ENCODE peak calls at places on chromosomes 3 and 15, in six cellular contexts. S, N, M, U, H and K are unnamed samples.

GRCh38 chr3:159263750-159264561 is 462.1 kb downstream of the MFSD1 start:
- DNase-seq in U (no peak), S (peak; percentile 42), N (peak; percentile 28), H (no peak), M (no peak), K (no peak)

GRCh38 chr15:84889313-84889990 is 5.0 kb downstream of the SLC28A1 start:
- DNase-seq in S (no peak), M (no peak), H (no peak), N (no peak), U (no peak), K (no peak)

GRCh38 chr3:13451301-13451673 is 28.8 kb upstream of the HDAC11 start:
- DNase-seq in N (no peak), U (no peak), M (no peak), H (no peak), S (peak; percentile 46), K (no peak)

GRCh38 chr15:99442268-99442897 is 123.4 kb upstream of the MEF2A start:
- DNase-seq in S (peak; percentile 90), U (peak; percentile 75), H (peak; percentile 94), N (no peak), M (peak; percentile 54), K (no peak)

GRCh38 chr15:61527836-61528589 is 298.9 kb upstream of the RORA start:
- DNase-seq in H (no peak), S (no peak), M (no peak), U (no peak), N (no peak), K (no peak)

GRCh38 chr15:93048759-93049161 is 40.3 kb downstream of the RGMA start:
- DNase-seq in H (peak; percentile 45), M (peak; percentile 37), U (no peak), S (peak; percentile 64), N (no peak), K (no peak)

GRCh38 chr3:58093573-58094195 is 85.5 kb downstream of the FLNB start:
- DNase-seq in S (peak; percentile 88), U (no peak), H (no peak), N (no peak), M (no peak), K (no peak)

GRCh38 chr3:105823149-105823866 is 45.5 kb downstream of the CBLB start:
- DNase-seq in H (no peak), N (peak; percentile 53), S (peak; percentile 99), M (no peak), U (peak; percentile 39), K (no peak)

GRCh38 chr3:43691120-43692002 is 623 bp downstream of the ABHD5 start:
- DNase-seq in H (peak; percentile 93), M (peak; percentile 84), S (peak; percentile 49), U (peak; percentile 48), N (peak; percentile 57), K (peak; percentile 87)

GRCh38 chr3:66537735-66538134 is 36.9 kb upstream of the LRIG1 start:
- DNase-seq in U (no peak), H (no peak), N (no peak), M (no peak), S (no peak), K (no peak)

GRCh38 chr15:31306426-31307269 is 20.0 kb upstream of the KLF13 start:
- DNase-seq in S (peak; percentile 33), U (no peak), N (peak; percentile 87), H (no peak), M (no peak), K (no peak)

GRCh38 chr3:110995461-110996226 is 76.0 kb upstream of the NECTIN3 start:
- DNase-seq in N (no peak), U (no peak), M (no peak), S (peak; percentile 61), H (no peak), K (no peak)

GRCh38 chr3:27712136-27713065 is 9.7 kb downstream of the EOMES start:
- DNase-seq in U (peak; percentile 52), N (peak; percentile 38), M (peak; percentile 77), H (peak; percentile 91), S (peak; percentile 67), K (peak; percentile 79)

GRCh38 chr3:155815030-155815429 is 9.0 kb upstream of the C3orf33 start:
- DNase-seq in S (no peak), N (no peak), H (no peak), M (no peak), U (no peak), K (no peak)

GRCh38 chr3:132290833-132291232 is 26.4 kb upstream of the ACP3 start:
- DNase-seq in U (no peak), M (no peak), N (no peak), H (no peak), S (peak; percentile 47), K (peak; percentile 12)

GRCh38 chr15:40047413-40048154 is 8.6 kb upstream of the SRP14 start:
- DNase-seq in S (peak; percentile 84), N (peak; percentile 44), H (peak; percentile 84), M (peak; percentile 61), U (peak; percentile 60), K (peak; percentile 67)

GRCh38 chr3:35932995-35933394 is 293.7 kb downstream of the ARPP21 start:
- DNase-seq in H (no peak), S (peak; percentile 92), M (no peak), N (no peak), U (no peak), K (no peak)

GRCh38 chr3:170220871-170221270 is 1.4 kb upstream of the PRKCI start:
- DNase-seq in S (peak; percentile 63), U (no peak), M (no peak), N (no peak), H (no peak), K (no peak)

DNA sequence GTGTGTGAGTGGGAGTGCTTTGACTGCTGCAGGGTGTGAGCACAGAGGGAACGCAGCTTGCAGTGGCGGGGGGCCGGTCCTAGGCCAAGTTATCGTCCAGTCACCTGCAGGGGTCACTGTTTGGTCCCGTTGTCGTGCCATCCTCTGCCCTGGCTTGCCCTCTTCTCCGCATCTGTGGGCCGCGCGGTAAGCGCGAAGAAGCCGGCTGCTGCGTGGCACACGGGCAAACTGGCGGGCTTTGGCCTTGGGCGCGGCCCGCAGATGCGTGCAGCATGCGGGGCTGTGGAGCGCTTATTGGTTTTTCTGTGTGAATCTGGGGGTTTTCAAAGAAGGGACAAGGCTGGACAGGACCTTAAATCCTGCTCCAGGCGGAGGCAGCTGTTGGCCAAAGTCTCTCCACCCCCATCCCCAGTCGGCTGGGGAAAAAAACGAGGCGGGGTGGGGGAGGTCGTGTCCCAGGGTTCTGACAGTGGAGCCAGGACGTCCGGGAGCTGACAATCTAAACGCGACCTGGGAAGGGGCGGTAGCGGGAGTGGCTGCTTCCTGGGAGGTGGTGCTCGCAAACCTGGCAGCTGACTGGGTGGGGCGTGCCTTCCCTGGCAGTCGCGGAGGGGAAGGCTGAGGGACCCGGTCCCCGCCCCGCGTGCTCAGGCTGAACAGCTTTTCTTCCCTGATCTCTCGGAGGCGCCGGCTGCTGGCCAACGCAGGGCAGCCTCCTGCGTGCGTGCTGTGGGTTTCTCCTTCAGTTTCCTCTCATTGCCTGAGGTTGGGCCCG is 39.7 kb upstream of the VEPH1 start:
- DNase-seq in U (no peak), H (peak; percentile 92), M (peak; percentile 88), N (no peak), S (peak; percentile 79), K (peak; percentile 82)
- TF ChIP-seq CTCF in U (no peak), H (no peak), M (peak; percentile 28), N (no peak), S (peak; percentile 30), K (no peak)

GRCh38 chr3:9781978-9782575 is 10.2 kb downstream of the TADA3 start:
- DNase-seq in S (no peak), N (peak; percentile 23), H (no peak), M (no peak), U (no peak), K (no peak)
- H3K4me1 ChIP-seq in S (peaks cover 2% of the 10 kb centered on the region), N (peaks cover 52% of the 10 kb centered on the region), H (peaks cover 27% of the 10 kb centered on the region), M (no peaks in the 10 kb centered on the region), U (no peaks in the 10 kb centered on the region), K (peaks cover 9% of the 10 kb centered on the region)

GRCh38 chr3:185292238-185292637 is 38.4 kb upstream of the EHHADH start:
- DNase-seq in M (no peak), S (no peak), U (no peak), N (no peak), H (no peak), K (no peak)

DNA sequence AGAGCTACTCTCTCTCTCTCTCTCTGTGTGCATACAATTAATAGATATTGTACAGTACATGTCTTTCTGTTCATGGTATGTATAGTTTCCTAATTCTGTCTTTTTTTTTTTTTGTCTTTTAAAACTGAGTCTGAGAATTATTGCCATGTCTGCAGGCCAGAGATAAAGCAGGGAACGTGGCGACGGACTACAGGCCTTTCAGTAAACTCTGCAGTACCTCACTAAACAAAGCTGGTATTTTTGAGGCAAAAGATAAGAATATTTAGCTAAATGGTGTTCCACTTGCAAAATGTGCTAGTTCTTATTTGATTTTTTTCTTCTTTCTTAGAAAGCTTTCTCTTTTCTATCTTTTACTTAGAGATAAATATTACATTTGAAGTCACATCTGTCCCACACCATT is 44.0 kb upstream of the EHHADH start:
- DNase-seq in N (no peak), M (no peak), U (no peak), H (no peak), S (no peak), K (no peak)
- TF ChIP-seq CTCF in N (no peak), M (no peak), U (no peak), H (no peak), S (no peak), K (no peak)

GRCh38 chr15:38668433-38669159 is 104.0 kb upstream of the RASGRP1 start:
- DNase-seq in H (no peak), U (no peak), N (no peak), S (no peak), M (no peak), K (no peak)
- H3K4me1 ChIP-seq in H (no peaks in the 10 kb centered on the region), U (no peaks in the 10 kb centered on the region), N (peaks cover 68% of the 10 kb centered on the region), S (no peaks in the 10 kb centered on the region), M (no peaks in the 10 kb centered on the region), K (no peaks in the 10 kb centered on the region)